ENCODE peak calls at places on chromosome 18, in seven cellular contexts. Q, E, H, J, P, W and S are unnamed samples.

GRCh38 chr18:64333584-64333983 is 184.7 kb upstream of the LINC00305 start:
- DNase-seq in Q (no peak), E (no peak), H (no peak), J (no peak), P (no peak), W (no peak), S (no peak)

GRCh38 chr18:48629730-48630324 is 91.0 kb downstream of the CTIF start:
- DNase-seq in Q (no peak), E (no peak), H (peak), J (peak), P (no peak), W (no peak), S (no peak)

GRCh38 chr18:54787098-54787497 is 41.2 kb upstream of the RAB27B start:
- DNase-seq in Q (no peak), E (no peak), H (no peak), J (no peak), P (no peak), W (no peak), S (no peak)

GRCh38 chr18:34158881-34159690 is 65.6 kb downstream of the NOL4 start:
- DNase-seq in Q (no peak), E (peak), H (peak), J (peak), P (peak), W (no peak), S (no peak)

GRCh38 chr18:8681196-8681595 is 24.2 kb upstream of the MTCL1 start:
- DNase-seq in Q (no peak), E (no peak), H (no peak), J (no peak), P (no peak), W (no peak), S (no peak)

GRCh38 chr18:7590800-7591560 is 23.9 kb downstream of the PTPRM start:
- DNase-seq in Q (no peak), E (no peak), H (no peak), J (no peak), P (no peak), W (no peak), S (no peak)

GRCh38 chr18:54086046-54086802 is 138.2 kb downstream of the MBD2 start:
- DNase-seq in Q (no peak), E (no peak), H (no peak), J (no peak), P (no peak), W (peak), S (no peak)

GRCh38 chr18:34627138-34627920 is 82.8 kb upstream of the DTNA start:
- DNase-seq in Q (no peak), E (no peak), H (no peak), J (no peak), P (no peak), W (no peak), S (no peak)

GRCh38 chr18:35460719-35461118 is 37.0 kb downstream of the INO80C start:
- DNase-seq in Q (no peak), E (no peak), H (no peak), J (no peak), P (no peak), W (no peak), S (no peak)

GRCh38 chr18:49052891-49053644 is 102.3 kb upstream of the SMAD7 start:
- DNase-seq in Q (no peak), E (no peak), H (peak), J (no peak), P (no peak), W (no peak), S (no peak)

GRCh38 chr18:8898990-8899389 is 193.6 kb downstream of the MTCL1 start:
- DNase-seq in Q (peak), E (no peak), H (no peak), J (no peak), P (no peak), W (no peak), S (no peak)

GRCh38 chr18:13481820-13482640 is 244.3 kb downstream of the FAM210A start:
- DNase-seq in Q (no peak), E (peak), H (no peak), J (no peak), P (no peak), W (peak), S (peak)

GRCh38 chr18:61991201-61991600 is 98.4 kb upstream of the RNF152 start:
- DNase-seq in Q (no peak), E (no peak), H (no peak), J (no peak), P (no peak), W (no peak), S (no peak)

GRCh38 chr18:67043276-67043675 is 439.4 kb upstream of the CDH19 start:
- DNase-seq in Q (no peak), E (no peak), H (no peak), J (no peak), P (peak), W (no peak), S (no peak)

GRCh38 chr18:11981633-11982366 is 493 bp downstream of the IMPA2 start:
- DNase-seq in Q (no peak), E (no peak), H (no peak), J (peak), P (peak), W (no peak), S (no peak)

GRCh38 chr18:43596106-43596712 is 318.9 kb upstream of the SYT4 start:
- DNase-seq in Q (peak), E (no peak), H (peak), J (peak), P (no peak), W (no peak), S (peak)

DNA sequence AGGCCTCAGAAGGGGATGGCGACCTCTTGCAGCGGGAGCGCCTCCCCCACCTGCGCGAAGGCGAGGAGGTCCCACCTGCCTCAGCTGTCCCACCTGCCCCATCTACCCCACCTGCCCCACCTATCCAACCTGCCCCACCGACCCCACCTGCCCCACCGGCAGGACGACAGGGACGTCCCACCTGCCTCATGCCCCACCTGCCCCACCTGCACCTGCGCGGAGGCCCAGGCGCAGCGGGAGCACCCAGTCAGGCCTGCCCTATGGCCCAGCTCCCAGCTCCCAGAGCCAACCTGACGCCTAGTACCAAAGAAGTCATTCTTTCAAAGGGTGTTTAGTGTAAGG is 489.1 kb upstream of the SMIM21 start:
- DNase-seq in Q (no peak), E (no peak), H (no peak), J (no peak), P (no peak), W (no peak), S (no peak)
- TF ChIP-seq TAF1 in Q (no peak), E (no peak), H (no peak), J (no peak), P (no peak), W (no peak), S (no peak)

DNA sequence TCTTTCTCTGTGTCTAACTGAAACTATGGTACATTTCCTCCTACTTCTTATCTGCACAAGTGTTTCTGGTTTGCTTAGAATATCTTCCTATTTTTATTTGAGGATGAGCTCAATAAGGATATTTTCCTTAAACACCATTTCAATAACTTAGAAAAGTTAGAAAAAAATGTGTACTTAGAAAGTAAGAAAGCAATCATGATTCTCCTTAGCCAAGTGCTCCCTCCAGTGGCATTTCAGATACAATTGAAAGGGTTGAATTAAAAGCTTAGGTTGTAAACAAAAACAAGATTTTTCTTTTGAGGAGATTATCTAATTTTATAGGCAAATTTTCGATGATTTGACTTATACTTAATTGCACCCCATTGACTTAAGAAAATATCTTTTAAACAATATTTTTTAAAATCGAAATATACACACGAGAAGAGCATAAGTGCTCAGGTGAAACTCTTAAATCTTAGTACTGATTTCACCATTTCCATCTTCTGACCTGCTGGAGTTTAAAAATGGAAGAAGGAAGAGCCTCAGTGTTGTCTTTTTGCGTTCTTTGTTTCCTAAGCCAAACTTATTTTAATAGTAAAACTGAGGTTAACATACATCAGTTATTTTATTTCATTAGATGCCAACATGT is 26.9 kb downstream of the C18orf63 start:
- DNase-seq in Q (peak), E (no peak), H (peak), J (peak), P (no peak), W (no peak), S (no peak)
- TF ChIP-seq TAF1 in Q (no peak), E (no peak), H (no peak), J (no peak), P (no peak), W (no peak), S (no peak)

GRCh38 chr18:58288922-58289797 is 245.1 kb downstream of the NEDD4L start:
- DNase-seq in Q (no peak), E (peak), H (no peak), J (no peak), P (no peak), W (no peak), S (peak)

GRCh38 chr18:58287626-58288289 is 243.7 kb downstream of the NEDD4L start:
- DNase-seq in Q (no peak), E (no peak), H (no peak), J (peak), P (no peak), W (no peak), S (no peak)

GRCh38 chr18:58286793-58287625 is 243.0 kb downstream of the NEDD4L start:
- DNase-seq in Q (no peak), E (no peak), H (no peak), J (peak), P (no peak), W (no peak), S (no peak)

GRCh38 chr18:58284699-58285490 is 240.9 kb downstream of the NEDD4L start:
- DNase-seq in Q (no peak), E (no peak), H (no peak), J (no peak), P (no peak), W (no peak), S (no peak)

DNA sequence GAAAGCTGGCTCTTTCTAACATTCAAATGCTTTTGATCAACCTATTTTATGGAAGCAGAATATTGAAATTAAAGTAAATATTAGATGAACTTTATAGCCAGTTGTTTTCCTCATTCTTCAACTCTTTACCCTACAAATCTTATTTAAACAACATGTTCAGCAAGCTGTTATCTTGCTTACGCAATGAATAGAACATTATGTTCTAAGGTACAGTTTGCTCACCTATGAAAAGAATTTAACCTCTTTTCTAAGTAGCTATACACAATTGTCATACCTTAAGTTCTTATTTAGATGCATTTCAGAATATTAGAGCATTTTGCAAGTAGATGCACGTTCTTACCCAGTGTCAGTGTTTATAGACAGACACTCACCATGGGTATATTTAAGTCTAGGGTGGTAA is 241.7 kb downstream of the NEDD4L start:
- DNase-seq in Q (no peak), E (no peak), H (no peak), J (peak), P (no peak), W (no peak), S (no peak)
- TF ChIP-seq TAF1 in Q (no peak), E (no peak), H (no peak), J (no peak), P (no peak), W (no peak), S (no peak)

DNA sequence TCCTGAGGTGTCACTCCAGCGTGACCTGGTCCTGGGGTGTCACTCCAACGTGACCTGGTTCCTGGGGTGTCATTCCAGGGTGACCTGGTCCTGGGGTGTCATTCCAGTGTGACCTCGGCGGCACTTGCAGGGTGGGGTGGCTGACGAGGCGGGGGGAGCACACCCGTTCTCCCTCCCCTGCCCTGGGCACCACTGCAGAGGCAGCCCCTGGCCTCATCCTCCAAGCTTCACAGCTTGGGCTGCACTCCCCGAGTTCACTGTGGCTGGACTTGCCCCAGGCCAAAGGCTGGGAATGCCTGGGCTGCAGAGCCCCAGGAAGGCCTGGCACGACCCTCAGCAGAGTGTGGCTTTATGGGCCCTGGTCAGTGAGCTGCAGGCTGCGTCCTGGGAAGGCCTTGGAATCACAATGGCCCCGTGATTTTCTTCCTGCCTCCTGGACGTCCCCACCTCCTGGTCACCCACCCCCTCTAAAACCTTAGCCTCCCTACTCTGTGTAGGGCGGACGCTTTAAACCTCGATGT is 88.3 kb downstream of the NFATC1 start:
- DNase-seq in Q (no peak), E (no peak), H (no peak), J (no peak), P (no peak), W (no peak), S (no peak)
- TF ChIP-seq TAF1 in Q (no peak), E (no peak), H (no peak), J (no peak), P (no peak), W (no peak), S (no peak)

GRCh38 chr18:63090334-63090733 is 229.2 kb downstream of the BCL2 start:
- DNase-seq in Q (no peak), E (no peak), H (peak), J (no peak), P (no peak), W (no peak), S (no peak)
- TF ChIP-seq TAF1 in Q (no peak), E (no peak), H (no peak), J (no peak), P (no peak), W (no peak), S (no peak)

DNA sequence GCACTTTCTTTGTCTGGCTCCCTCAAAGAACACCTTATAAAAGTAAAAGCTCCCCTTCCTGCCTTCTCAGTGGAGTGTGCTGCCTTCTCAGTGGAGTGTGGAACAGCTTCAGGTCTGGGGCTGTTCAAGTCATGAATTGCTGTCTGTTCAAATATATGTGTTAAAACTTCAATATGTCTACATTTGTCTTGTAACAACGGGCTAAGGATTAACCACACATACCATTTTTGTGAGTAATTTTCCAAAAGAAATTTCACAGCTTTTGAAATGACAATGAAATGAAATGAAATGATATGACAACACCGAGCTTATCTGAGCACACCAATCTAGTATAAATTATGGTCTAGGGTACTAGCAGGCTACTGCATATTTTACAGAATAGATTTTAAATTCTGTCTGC is 42.9 kb downstream of the CABYR start:
- DNase-seq in Q (no peak), E (no peak), H (no peak), J (no peak), P (no peak), W (no peak), S (no peak)
- TF ChIP-seq TAF1 in Q (no peak), E (no peak), H (no peak), J (no peak), P (no peak), W (no peak), S (no peak)